ENCODE peak calls at places on chromosomes 4 and X, in eight cellular contexts. One of them, this sample, is unnamed.
A peak's percentile ranks its signal among the peaks of the same experiment; 100 is the strongest.

GRCh38 chr4:172095161-172095560 is 282.0 kb downstream of the GALNTL6 start:
- ATAC-seq in aorta: no peak
- ATAC-seq in esophagus mucosa: no peak
- ATAC-seq in K562: no peak
- ATAC-seq in lung: no peak
- ATAC-seq in left ventricle myocardium superior: no peak
- ATAC-seq in activated CD8-positive, alpha-beta memory T cell treated with anti-CD3 and anti-CD28 coated beads, Interleukin-2, amount 10 ng/mL, durations not matched to agents 7 days and 5 days: no peak
- ATAC-seq in right lobe of liver: no peak
- ATAC-seq in this sample: no peak

GRCh38 chr4:54439831-54440243 is 210.7 kb downstream of the PDGFRA start:
- ATAC-seq in left ventricle myocardium superior: peak; percentile 95
- ATAC-seq in right lobe of liver: peak; percentile 75
- ATAC-seq in esophagus mucosa: peak; percentile 51
- ATAC-seq in activated CD8-positive, alpha-beta memory T cell treated with anti-CD3 and anti-CD28 coated beads, Interleukin-2, amount 10 ng/mL, durations not matched to agents 7 days and 5 days: no peak
- ATAC-seq in lung: peak; percentile 79
- ATAC-seq in aorta: peak; percentile 66
- ATAC-seq in K562: peak; percentile 83
- ATAC-seq in this sample: no peak

GRCh38 chr4:1092026-1092982 is 21.1 kb downstream of the RNF212 start:
- ATAC-seq in K562: peak; percentile 88
- ATAC-seq in esophagus mucosa: no peak
- ATAC-seq in aorta: no peak
- ATAC-seq in activated CD8-positive, alpha-beta memory T cell treated with anti-CD3 and anti-CD28 coated beads, Interleukin-2, amount 10 ng/mL, durations not matched to agents 7 days and 5 days: no peak
- ATAC-seq in right lobe of liver: peak; percentile 13
- ATAC-seq in left ventricle myocardium superior: no peak
- ATAC-seq in lung: peak; percentile 27
- ATAC-seq in this sample: no peak

GRCh38 chr4:185805979-185806378 is 6.0 kb downstream of the SORBS2 start:
- ATAC-seq in activated CD8-positive, alpha-beta memory T cell treated with anti-CD3 and anti-CD28 coated beads, Interleukin-2, amount 10 ng/mL, durations not matched to agents 7 days and 5 days: no peak
- ATAC-seq in K562: no peak
- ATAC-seq in right lobe of liver: no peak
- ATAC-seq in left ventricle myocardium superior: peak; percentile 47
- ATAC-seq in lung: no peak
- ATAC-seq in aorta: no peak
- ATAC-seq in esophagus mucosa: no peak
- ATAC-seq in this sample: no peak

GRCh38 chr4:32462944-32463343 is 1742.8 kb downstream of the PCDH7 start:
- ATAC-seq in aorta: no peak
- ATAC-seq in lung: no peak
- ATAC-seq in K562: no peak
- ATAC-seq in left ventricle myocardium superior: no peak
- ATAC-seq in right lobe of liver: peak; percentile 82
- ATAC-seq in activated CD8-positive, alpha-beta memory T cell treated with anti-CD3 and anti-CD28 coated beads, Interleukin-2, amount 10 ng/mL, durations not matched to agents 7 days and 5 days: no peak
- ATAC-seq in esophagus mucosa: no peak
- ATAC-seq in this sample: no peak

GRCh38 chrX:37912286-37912685 is 64.9 kb upstream of the DYNLT3 start:
- ATAC-seq in lung: no peak
- ATAC-seq in right lobe of liver: no peak
- ATAC-seq in K562: no peak
- ATAC-seq in left ventricle myocardium superior: no peak
- ATAC-seq in esophagus mucosa: no peak
- ATAC-seq in activated CD8-positive, alpha-beta memory T cell treated with anti-CD3 and anti-CD28 coated beads, Interleukin-2, amount 10 ng/mL, durations not matched to agents 7 days and 5 days: peak; percentile 58
- ATAC-seq in aorta: no peak
- ATAC-seq in this sample: no peak

GRCh38 chrX:121179972-121180371 is 132.6 kb downstream of the GLUD2 start:
- ATAC-seq in esophagus mucosa: no peak
- ATAC-seq in right lobe of liver: no peak
- ATAC-seq in K562: no peak
- ATAC-seq in aorta: no peak
- ATAC-seq in left ventricle myocardium superior: no peak
- ATAC-seq in lung: no peak
- ATAC-seq in activated CD8-positive, alpha-beta memory T cell treated with anti-CD3 and anti-CD28 coated beads, Interleukin-2, amount 10 ng/mL, durations not matched to agents 7 days and 5 days: no peak
- ATAC-seq in this sample: no peak

GRCh38 chr4:139951051-139951450 is 202.9 kb downstream of the MAML3 start:
- ATAC-seq in activated CD8-positive, alpha-beta memory T cell treated with anti-CD3 and anti-CD28 coated beads, Interleukin-2, amount 10 ng/mL, durations not matched to agents 7 days and 5 days: peak; percentile 57
- ATAC-seq in left ventricle myocardium superior: peak; percentile 27
- ATAC-seq in lung: no peak
- ATAC-seq in aorta: no peak
- ATAC-seq in right lobe of liver: peak; percentile 6
- ATAC-seq in esophagus mucosa: peak; percentile 48
- ATAC-seq in K562: no peak
- ATAC-seq in this sample: peak; percentile 37

GRCh38 chr4:109027016-109027500 is 264.2 kb upstream of the ETNPPL start:
- ATAC-seq in lung: no peak
- ATAC-seq in aorta: no peak
- ATAC-seq in esophagus mucosa: no peak
- ATAC-seq in activated CD8-positive, alpha-beta memory T cell treated with anti-CD3 and anti-CD28 coated beads, Interleukin-2, amount 10 ng/mL, durations not matched to agents 7 days and 5 days: no peak
- ATAC-seq in left ventricle myocardium superior: no peak
- ATAC-seq in K562: peak; percentile 92
- ATAC-seq in right lobe of liver: no peak
- ATAC-seq in this sample: no peak

This sample was measured in stimulated activated memory B cell treated with anti-CD40 and anti-IgM and Interleukin-4, amounts not matched to agents 10 μg/mL and 1 μg/mL and 100 μg/mL, for 72 hours.